ENCODE peak calls at places on chromosomes 7 and 10, in seven cellular contexts. L, T, U, Z, N, V and H are unnamed samples.

GRCh38 chr7:29318853-29319718 is 124.5 kb downstream of the CHN2 start:
- DNase-seq in Z (no peak), U (no peak), T (no peak), V (no peak), N (no peak), L (no peak), H (no peak)

GRCh38 chr10:80204801-80205477 is 398 bp downstream of the ANXA11 start:
- DNase-seq in L (no peak), Z (peak; percentile 56), T (peak; percentile 30), U (no peak), V (no peak), N (peak; percentile 60), H (peak; percentile 27)

GRCh38 chr10:28367419-28367818 is 64.6 kb upstream of the MPP7 start:
- DNase-seq in Z (no peak), L (no peak), N (no peak), U (no peak), V (no peak), T (no peak), H (no peak)

GRCh38 chr10:133129854-133130495 is 30.0 kb upstream of the KNDC1 start:
- DNase-seq in L (no peak), U (no peak), N (no peak), Z (no peak), T (no peak), V (peak; percentile 14), H (no peak)

GRCh38 chr7:157017149-157017548 is 6.7 kb upstream of the MNX1 start:
- DNase-seq in Z (no peak), N (no peak), L (no peak), T (no peak), U (peak; percentile 62), V (no peak), H (no peak)

GRCh38 chr10:33183658-33184057 is 150.8 kb downstream of the NRP1 start:
- DNase-seq in L (no peak), T (no peak), U (no peak), N (no peak), V (no peak), Z (no peak), H (no peak)

GRCh38 chr7:22660732-22661131 is 66.3 kb upstream of the IL6 start:
- DNase-seq in V (no peak), T (no peak), N (no peak), Z (no peak), U (no peak), L (no peak), H (no peak)

GRCh38 chr7:72924417-72924747 is 513 bp upstream of the POM121 start:
- DNase-seq in T (no peak), U (no peak), L (no peak), V (no peak), Z (no peak), N (no peak), H (no peak)

GRCh38 chr7:100215895-100216294 is 3.9 kb upstream of the PVRIG start:
- DNase-seq in Z (no peak), U (peak; percentile 54), N (no peak), L (no peak), V (no peak), T (peak; percentile 37), H (no peak)

GRCh38 chr10:14371616-14372015 is 40.9 kb upstream of the FRMD4A start:
- DNase-seq in N (no peak), V (no peak), L (no peak), U (no peak), Z (no peak), T (no peak), H (no peak)

GRCh38 chr10:113604572-113604971 is 51.7 kb downstream of the HABP2 start:
- DNase-seq in T (no peak), U (no peak), N (no peak), L (no peak), V (no peak), Z (no peak), H (no peak)

GRCh38 chr7:29146888-29147609 is 712 bp upstream of the CPVL start:
- DNase-seq in T (no peak), Z (no peak), V (no peak), N (peak; percentile 52), U (no peak), L (no peak), H (no peak)

GRCh38 chr7:77766801-77767605 is 31.2 kb downstream of the TMEM60 start:
- DNase-seq in Z (no peak), T (no peak), U (no peak), L (no peak), N (no peak), V (no peak), H (no peak)

GRCh38 chr10:13053794-13054462 is 46.0 kb upstream of the OPTN start:
- DNase-seq in L (no peak), T (no peak), U (no peak), V (no peak), N (peak; percentile 85), Z (no peak), H (no peak)

GRCh38 chr10:5684971-5685763 is 529 bp downstream of the TASOR2 start:
- DNase-seq in L (peak; percentile 53), U (peak; percentile 88), Z (no peak), V (peak; percentile 78), T (peak; percentile 75), N (peak; percentile 74), H (no peak)

GRCh38 chr7:55072251-55072650 is 53.4 kb downstream of the EGFR start:
- DNase-seq in T (no peak), U (no peak), V (no peak), Z (no peak), L (no peak), N (no peak), H (no peak)

GRCh38 chr10:79287973-79288715 is 59.1 kb upstream of the PPIF start:
- DNase-seq in V (no peak), U (no peak), L (no peak), N (no peak), T (no peak), Z (no peak), H (no peak)

GRCh38 chr10:126969310-126969709 is 64.1 kb downstream of the DOCK1 start:
- DNase-seq in V (no peak), L (peak; percentile 16), U (no peak), T (no peak), Z (no peak), N (peak; percentile 16), H (no peak)

GRCh38 chr10:86373828-86374227 is 7.2 kb upstream of the GRID1 start:
- DNase-seq in T (no peak), U (peak; percentile 66), Z (no peak), N (no peak), L (no peak), V (no peak), H (no peak)

GRCh38 chr10:21525367-21526183 is at the start of gene SKIDA1:
- DNase-seq in U (peak; percentile 93), N (peak; percentile 90), V (peak; percentile 87), T (peak; percentile 86), L (peak; percentile 69), Z (no peak), H (no peak)

GRCh38 chr7:47649901-47650300 is 68.0 kb upstream of the TNS3 start:
- DNase-seq in Z (no peak), U (no peak), L (no peak), T (no peak), N (no peak), V (no peak), H (no peak)

GRCh38 chr10:91163269-91163708 is 57.2 kb upstream of the PCGF5 start:
- DNase-seq in L (peak; percentile 14), Z (peak; percentile 62), T (peak; percentile 62), V (peak; percentile 50), N (peak; percentile 62), U (peak; percentile 95), H (peak; percentile 52)
- TF ChIP-seq POLR2A in L (peak; percentile 24), Z (peak; percentile 60), T (peak; percentile 91), V (peak; percentile 79), N (no peak), U (no peak), H (peak; percentile 32)

GRCh38 chr10:102455893-102456471 is 4.6 kb upstream of the C10orf95 start:
- DNase-seq in L (no peak), N (peak; percentile 50), T (peak; percentile 93), V (peak; percentile 90), Z (no peak), U (no peak), H (no peak)
- TF ChIP-seq POLR2A in L (no peak), N (no peak), T (no peak), V (no peak), Z (no peak), U (no peak), H (no peak)

DNA sequence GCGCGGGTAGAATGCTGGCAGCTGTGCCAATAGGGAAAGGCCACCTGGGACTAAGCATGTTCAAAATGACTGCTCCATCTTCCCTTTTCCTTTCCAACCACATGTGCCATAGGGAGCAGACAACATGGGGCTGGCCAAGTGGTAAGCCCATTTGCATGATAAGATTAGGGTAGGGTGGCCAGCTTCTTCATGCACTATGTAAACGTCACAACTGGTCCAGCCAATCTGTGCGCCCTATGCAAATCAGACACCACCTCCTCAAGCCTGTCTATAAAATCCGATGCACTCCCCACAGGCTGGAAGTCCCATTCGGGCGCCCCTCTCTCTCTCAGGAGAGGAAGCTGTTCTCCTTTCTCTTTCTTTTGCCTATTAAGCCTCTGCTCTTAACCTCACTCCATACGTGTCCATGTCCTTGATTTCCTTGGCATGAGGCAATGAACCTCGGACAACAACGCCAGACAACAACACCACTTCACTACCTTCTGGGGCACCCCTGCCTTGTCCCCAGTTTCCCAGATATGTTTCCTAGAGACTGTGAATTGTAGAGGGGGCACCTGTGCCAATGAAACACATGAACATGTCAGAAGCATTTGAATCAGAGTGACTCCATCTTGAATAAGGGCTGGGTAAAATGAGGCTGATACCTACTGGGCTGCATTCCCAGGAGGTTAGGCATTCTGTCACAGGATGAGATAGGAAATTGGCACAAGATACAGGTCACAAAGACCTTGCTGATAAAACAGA is 19.1 kb upstream of the EXOC6 start:
- DNase-seq in N (no peak), V (no peak), Z (no peak), L (no peak), U (no peak), T (no peak), H (no peak)
- TF ChIP-seq POLR2A in N (no peak), V (no peak), Z (no peak), L (no peak), U (no peak), T (no peak), H (no peak)

GRCh38 chr10:119178371-119179119 is at the start of gene PRDX3:
- DNase-seq in L (peak; percentile 79), N (peak; percentile 95), T (peak; percentile 83), Z (peak; percentile 79), V (peak; percentile 95), U (peak; percentile 98), H (peak; percentile 85)
- TF ChIP-seq POLR2A in L (peak; percentile 92), N (no peak), T (peak; percentile 93), Z (peak; percentile 91), V (peak; percentile 36), U (no peak), H (peak; percentile 95)

GRCh38 chr7:106659369-106659962 is 1.5 kb downstream of the CCDC71L start:
- DNase-seq in T (peak; percentile 18), Z (no peak), L (no peak), V (no peak), U (no peak), N (no peak), H (no peak)

GRCh38 chr7:106658504-106659368 is 2.2 kb downstream of the CCDC71L start:
- DNase-seq in L (no peak), V (no peak), U (no peak), N (no peak), T (no peak), Z (no peak), H (no peak)

GRCh38 chr7:106659963-106660861 is 746 bp downstream of the CCDC71L start:
- DNase-seq in L (peak; percentile 92), Z (peak; percentile 73), V (peak; percentile 85), N (peak; percentile 71), T (peak; percentile 74), U (peak; percentile 97), H (peak; percentile 77)

GRCh38 chr7:106664343-106664742 is 3.4 kb upstream of the CCDC71L start:
- DNase-seq in L (no peak), U (no peak), T (no peak), V (no peak), N (no peak), Z (no peak), H (no peak)

GRCh38 chr7:106660862-106661720 is at the start of gene CCDC71L:
- DNase-seq in Z (peak; percentile 75), T (peak; percentile 91), N (peak; percentile 97), L (peak; percentile 89), V (peak; percentile 97), U (peak; percentile 98), H (peak; percentile 86)
- TF ChIP-seq POLR2A in Z (no peak), T (no peak), N (no peak), L (peak; percentile 46), V (peak; percentile 69), U (no peak), H (peak; percentile 69)